ENCODE peak calls at places on chromosome 5, in six cellular contexts. One of them, this sample, is unnamed.

GRCh38 chr5:138354926-138355378 is 2.5 kb downstream of the KDM3B start:
- DNase-seq in SW480: peak; percentile 89
- DNase-seq in ureter: no peak
- DNase-seq in occipital lobe: peak; percentile 9
- DNase-seq in Ammon's horn: peak; percentile 71
- DNase-seq in effector CD4-positive, alpha-beta T cell: peak; percentile 39
- DNase-seq in this sample: peak; percentile 74

GRCh38 chr5:72041643-72042042 is 65.6 kb upstream of the MAP1B start:
- DNase-seq in SW480: no peak
- DNase-seq in effector CD4-positive, alpha-beta T cell: no peak
- DNase-seq in ureter: no peak
- DNase-seq in occipital lobe: no peak
- DNase-seq in Ammon's horn: no peak
- DNase-seq in this sample: no peak

GRCh38 chr5:150045512-150045911 is 40.8 kb downstream of the CSF1R start:
- DNase-seq in ureter: no peak
- DNase-seq in Ammon's horn: no peak
- DNase-seq in SW480: no peak
- DNase-seq in occipital lobe: no peak
- DNase-seq in effector CD4-positive, alpha-beta T cell: no peak
- DNase-seq in this sample: no peak

GRCh38 chr5:136458481-136458880 is 93.1 kb upstream of the TRPC7 start:
- DNase-seq in occipital lobe: no peak
- DNase-seq in Ammon's horn: no peak
- DNase-seq in SW480: no peak
- DNase-seq in effector CD4-positive, alpha-beta T cell: no peak
- DNase-seq in ureter: no peak
- DNase-seq in this sample: no peak

GRCh38 chr5:161372682-161373344 is 173.7 kb downstream of the GABRB2 start:
- DNase-seq in effector CD4-positive, alpha-beta T cell: no peak
- DNase-seq in Ammon's horn: peak; percentile 30
- DNase-seq in ureter: no peak
- DNase-seq in occipital lobe: no peak
- DNase-seq in SW480: no peak
- DNase-seq in this sample: no peak

GRCh38 chr5:67425514-67425913 is 228.9 kb upstream of the CD180 start:
- DNase-seq in Ammon's horn: no peak
- DNase-seq in SW480: no peak
- DNase-seq in effector CD4-positive, alpha-beta T cell: no peak
- DNase-seq in occipital lobe: no peak
- DNase-seq in ureter: no peak
- DNase-seq in this sample: peak; percentile 60

GRCh38 chr5:168992687-168993086 is 308.3 kb downstream of the SLIT3 start:
- DNase-seq in occipital lobe: no peak
- DNase-seq in effector CD4-positive, alpha-beta T cell: no peak
- DNase-seq in ureter: no peak
- DNase-seq in Ammon's horn: peak; percentile 69
- DNase-seq in SW480: peak; percentile 98
- DNase-seq in this sample: no peak

GRCh38 chr5:67301285-67301904 is 104.8 kb upstream of the CD180 start:
- DNase-seq in occipital lobe: no peak
- DNase-seq in Ammon's horn: no peak
- DNase-seq in ureter: peak; percentile 68
- DNase-seq in SW480: no peak
- DNase-seq in effector CD4-positive, alpha-beta T cell: no peak
- DNase-seq in this sample: peak; percentile 93

GRCh38 chr5:127785098-127785927 is 82.1 kb downstream of the CCDC192 start:
- DNase-seq in occipital lobe: no peak
- DNase-seq in SW480: peak; percentile 12
- DNase-seq in Ammon's horn: no peak
- DNase-seq in ureter: no peak
- DNase-seq in effector CD4-positive, alpha-beta T cell: no peak
- DNase-seq in this sample: peak; percentile 30

GRCh38 chr5:38515648-38516047 is 40.8 kb downstream of the LIFR start:
- DNase-seq in Ammon's horn: peak; percentile 47
- DNase-seq in ureter: no peak
- DNase-seq in SW480: peak; percentile 22
- DNase-seq in occipital lobe: no peak
- DNase-seq in effector CD4-positive, alpha-beta T cell: no peak
- DNase-seq in this sample: no peak

GRCh38 chr5:56099346-56099745 is 104.6 kb upstream of the IL6ST start:
- DNase-seq in occipital lobe: no peak
- DNase-seq in ureter: no peak
- DNase-seq in Ammon's horn: no peak
- DNase-seq in SW480: no peak
- DNase-seq in effector CD4-positive, alpha-beta T cell: no peak
- DNase-seq in this sample: no peak

GRCh38 chr5:37308796-37309195 is 59.6 kb upstream of the CPLANE1 start:
- DNase-seq in SW480: no peak
- DNase-seq in Ammon's horn: no peak
- DNase-seq in occipital lobe: no peak
- DNase-seq in effector CD4-positive, alpha-beta T cell: no peak
- DNase-seq in ureter: no peak
- DNase-seq in this sample: no peak

GRCh38 chr5:122602700-122603099 is 172.2 kb upstream of the SNX2 start:
- DNase-seq in ureter: no peak
- DNase-seq in SW480: no peak
- DNase-seq in effector CD4-positive, alpha-beta T cell: no peak
- DNase-seq in occipital lobe: no peak
- DNase-seq in Ammon's horn: no peak
- DNase-seq in this sample: no peak

GRCh38 chr5:83360573-83360972 is 111.0 kb upstream of the VCAN start:
- DNase-seq in occipital lobe: no peak
- DNase-seq in Ammon's horn: no peak
- DNase-seq in SW480: peak; percentile 60
- DNase-seq in ureter: no peak
- DNase-seq in effector CD4-positive, alpha-beta T cell: no peak
- DNase-seq in this sample: no peak

GRCh38 chr5:122180863-122181519 is 51.6 kb downstream of the ZNF474 start:
- DNase-seq in SW480: no peak
- DNase-seq in occipital lobe: no peak
- DNase-seq in ureter: no peak
- DNase-seq in effector CD4-positive, alpha-beta T cell: no peak
- DNase-seq in Ammon's horn: no peak
- DNase-seq in this sample: peak; percentile 93

GRCh38 chr5:179344301-179345178 is 721 bp downstream of the ADAMTS2 start:
- DNase-seq in SW480: no peak
- DNase-seq in Ammon's horn: no peak
- DNase-seq in occipital lobe: no peak
- DNase-seq in ureter: no peak
- DNase-seq in effector CD4-positive, alpha-beta T cell: no peak
- DNase-seq in this sample: no peak

GRCh38 chr5:34589832-34590231 is 66.3 kb upstream of the RAI14 start:
- DNase-seq in SW480: no peak
- DNase-seq in occipital lobe: no peak
- DNase-seq in Ammon's horn: no peak
- DNase-seq in ureter: no peak
- DNase-seq in effector CD4-positive, alpha-beta T cell: no peak
- DNase-seq in this sample: no peak

GRCh38 chr5:122182491-122182921 is 53.2 kb downstream of the ZNF474 start:
- DNase-seq in Ammon's horn: peak; percentile 64
- DNase-seq in SW480: no peak
- DNase-seq in ureter: peak; percentile 51
- DNase-seq in effector CD4-positive, alpha-beta T cell: no peak
- DNase-seq in occipital lobe: peak; percentile 22
- DNase-seq in this sample: no peak

GRCh38 chr5:16937503-16938161 is 1.5 kb upstream of the MYO10 start:
- DNase-seq in ureter: no peak
- DNase-seq in effector CD4-positive, alpha-beta T cell: no peak
- DNase-seq in SW480: no peak
- DNase-seq in Ammon's horn: no peak
- DNase-seq in occipital lobe: no peak
- DNase-seq in this sample: no peak

This sample was measured in epithelial cell of proximal tubule.